ENCODE peak calls at places on chromosomes 6 and 20, in nine cellular contexts. V, R, G, K, P, X, L, E and B are unnamed samples.

GRCh38 chr20:10679269-10679668 is 5.5 kb upstream of the JAG1 start:
- DNase-seq in X (no peak), R (no peak), P (no peak), K (no peak), G (no peak), V (no peak), E (no peak), L (no peak), B (no peak)

GRCh38 chr6:139308284-139308916 is 16.6 kb upstream of the TXLNB start:
- DNase-seq in X (no peak), L (no peak), P (no peak), R (no peak), E (no peak), V (no peak), G (no peak), K (no peak), B (no peak)

GRCh38 chr20:3041818-3042504 is 1.5 kb upstream of the GNRH2 start:
- DNase-seq in R (no peak), X (no peak), G (no peak), K (no peak), L (no peak), V (no peak), P (no peak), E (no peak), B (no peak)

GRCh38 chr6:88662163-88662580 is 301.2 kb downstream of the RNGTT start:
- DNase-seq in G (no peak), P (no peak), L (no peak), V (no peak), K (no peak), E (peak), X (no peak), R (no peak), B (no peak)

GRCh38 chr20:11229772-11230171 is 556.0 kb upstream of the JAG1 start:
- DNase-seq in X (peak), G (no peak), L (no peak), R (no peak), P (peak), V (no peak), E (peak), K (no peak), B (no peak)

GRCh38 chr20:59458645-59459044 is 145.7 kb upstream of the PHACTR3 start:
- DNase-seq in P (no peak), R (no peak), L (no peak), V (no peak), G (no peak), X (no peak), K (no peak), E (no peak), B (no peak)

GRCh38 chr6:17064975-17065374 is 36.9 kb upstream of the STMND1 start:
- DNase-seq in X (no peak), E (no peak), K (no peak), L (no peak), V (no peak), G (no peak), P (no peak), R (no peak), B (no peak)

GRCh38 chr6:116025405-116025804 is 35.3 kb downstream of the FRK start:
- DNase-seq in K (no peak), R (no peak), X (no peak), E (no peak), L (no peak), P (no peak), V (no peak), G (no peak), B (no peak)

GRCh38 chr6:70080443-70081062 is 214.2 kb downstream of the COL19A1 start:
- DNase-seq in R (no peak), V (no peak), G (no peak), P (no peak), L (no peak), K (no peak), X (no peak), E (no peak), B (no peak)

GRCh38 chr20:47847882-47848485 is 62.7 kb upstream of the SULF2 start:
- DNase-seq in X (no peak), V (peak), K (no peak), P (peak), G (no peak), R (no peak), E (no peak), L (no peak), B (no peak)

GRCh38 chr6:164106345-164106769 is 691.8 kb downstream of the QKI start:
- DNase-seq in R (peak), X (peak), V (no peak), K (no peak), E (no peak), G (no peak), P (no peak), L (no peak), B (no peak)

GRCh38 chr6:52538921-52539354 is 37.9 kb downstream of the TRAM2 start:
- DNase-seq in P (no peak), L (no peak), V (no peak), X (peak), K (no peak), R (no peak), G (no peak), E (no peak), B (no peak)

GRCh38 chr6:26331809-26332226 is 33.2 kb upstream of the BTN3A2 start:
- DNase-seq in R (no peak), G (no peak), V (peak), K (no peak), P (no peak), L (peak), X (peak), E (no peak), B (peak)